ENCODE peak calls at places on chromosomes 5 and 9, in seven cellular contexts. G is ELF-1, F is GM23248, O is heart left ventricle, B is GM03348, Q is fibroblast of pulmonary artery, R is epithelial cell of prostate. L is an unnamed sample.

GRCh38 chr5:64497390-64497789 is 8.4 kb upstream of the RGS7BP start:
- DNase-seq in G (peak), F (peak), O (no peak), B (peak), Q (peak), R (no peak), L (peak)

GRCh38 chr5:68251386-68251785 is 35.8 kb downstream of the PIK3R1 start:
- DNase-seq in G (peak), F (no peak), O (no peak), B (no peak), Q (peak), R (no peak), L (no peak)

GRCh38 chr5:174834081-174834480 is 109.7 kb downstream of the MSX2 start:
- DNase-seq in G (no peak), F (peak), O (no peak), B (no peak), Q (no peak), R (no peak), L (no peak)

GRCh38 chr9:130336885-130337284 is 71.3 kb downstream of the HMCN2 start:
- DNase-seq in G (no peak), F (no peak), O (no peak), B (no peak), Q (no peak), R (no peak), L (no peak)

GRCh38 chr5:24714757-24715156 is 70.0 kb upstream of the CDH10 start:
- DNase-seq in G (no peak), F (no peak), O (no peak), B (peak), Q (no peak), R (no peak), L (no peak)

GRCh38 chr9:34079181-34079580 is 30.5 kb upstream of the UBAP2 start:
- DNase-seq in G (no peak), F (peak), O (no peak), B (no peak), Q (peak), R (peak), L (peak)

GRCh38 chr5:6765612-6766525 is 52.6 kb downstream of the TENT4A start:
- DNase-seq in G (peak), F (peak), O (peak), B (peak), Q (peak), R (peak), L (peak)

GRCh38 chr5:66864240-66864884 is 268.2 kb downstream of the MAST4 start:
- DNase-seq in G (peak), F (peak), O (peak), B (peak), Q (peak), R (no peak), L (peak)

GRCh38 chr5:175750476-175751080 is 92.7 kb downstream of the HRH2 start:
- DNase-seq in G (no peak), F (no peak), O (no peak), B (no peak), Q (no peak), R (no peak), L (no peak)

GRCh38 chr9:122394265-122395242 is 23.7 kb downstream of the PTGS1 start:
- DNase-seq in G (no peak), F (peak), O (peak), B (peak), Q (peak), R (peak), L (peak)

GRCh38 chr5:113520429-113520828 is 6.9 kb downstream of the YTHDC2 start:
- DNase-seq in G (no peak), F (peak), O (no peak), B (peak), Q (peak), R (no peak), L (peak)

GRCh38 chr5:10288600-10289213 is 19.0 kb downstream of the CMBL start:
- DNase-seq in G (no peak), F (no peak), O (peak), B (no peak), Q (no peak), R (no peak), L (no peak)

GRCh38 chr9:81182421-81182820 is 506.9 kb downstream of the TLE1 start:
- DNase-seq in G (peak), F (peak), O (no peak), B (no peak), Q (peak), R (peak), L (peak)

GRCh38 chr5:181159286-181160143 is 12.1 kb downstream of the OR2V2 start:
- DNase-seq in G (peak), F (peak), O (peak), B (peak), Q (peak), R (no peak), L (peak)

L was measured in brain microvascular endothelial cell.